ENCODE peak calls at places on chromosomes 11 and 22, in six cellular contexts. One of them, this sample, is unnamed.

GRCh38 chr11:27599217-27599616 is 92.6 kb upstream of the LIN7C start:
- DNase-seq in uterus: no peak
- DNase-seq in upper lobe of right lung: no peak
- DNase-seq in cardiac muscle cell: no peak
- DNase-seq in transverse colon: no peak
- DNase-seq in HCT116: peak
- DNase-seq in this sample: no peak

GRCh38 chr22:30777589-30777988 is 82.9 kb downstream of the OSBP2 start:
- DNase-seq in uterus: no peak
- DNase-seq in upper lobe of right lung: no peak
- DNase-seq in cardiac muscle cell: no peak
- DNase-seq in transverse colon: no peak
- DNase-seq in HCT116: no peak
- DNase-seq in this sample: no peak

GRCh38 chr22:18998998-18999397 is 62.9 kb upstream of the PRODH start:
- DNase-seq in uterus: no peak
- DNase-seq in upper lobe of right lung: no peak
- DNase-seq in cardiac muscle cell: no peak
- DNase-seq in transverse colon: no peak
- DNase-seq in HCT116: no peak
- DNase-seq in this sample: no peak

GRCh38 chr11:14578551-14578956 is 58.4 kb upstream of the PSMA1 start:
- DNase-seq in uterus: no peak
- DNase-seq in upper lobe of right lung: no peak
- DNase-seq in cardiac muscle cell: peak
- DNase-seq in transverse colon: peak
- DNase-seq in HCT116: no peak
- DNase-seq in this sample: no peak

GRCh38 chr11:8339592-8340022 is 75.9 kb upstream of the LMO1 start:
- DNase-seq in uterus: no peak
- DNase-seq in upper lobe of right lung: no peak
- DNase-seq in cardiac muscle cell: no peak
- DNase-seq in transverse colon: no peak
- DNase-seq in HCT116: no peak
- DNase-seq in this sample: no peak

GRCh38 chr11:15893080-15893492 is 463.3 kb downstream of the SOX6 start:
- DNase-seq in uterus: no peak
- DNase-seq in upper lobe of right lung: no peak
- DNase-seq in cardiac muscle cell: peak
- DNase-seq in transverse colon: no peak
- DNase-seq in HCT116: no peak
- DNase-seq in this sample: no peak

GRCh38 chr11:32704261-32704660 is 90.2 kb downstream of the CCDC73 start:
- DNase-seq in uterus: no peak
- DNase-seq in upper lobe of right lung: no peak
- DNase-seq in cardiac muscle cell: no peak
- DNase-seq in transverse colon: no peak
- DNase-seq in HCT116: no peak
- DNase-seq in this sample: no peak

GRCh38 chr11:93039841-93040240 is 70.4 kb downstream of the MTNR1B start:
- DNase-seq in uterus: no peak
- DNase-seq in upper lobe of right lung: no peak
- DNase-seq in cardiac muscle cell: peak
- DNase-seq in transverse colon: no peak
- DNase-seq in HCT116: no peak
- DNase-seq in this sample: no peak

GRCh38 chr11:2537010-2537695 is 92.3 kb downstream of the KCNQ1 start:
- DNase-seq in uterus: no peak
- DNase-seq in upper lobe of right lung: no peak
- DNase-seq in cardiac muscle cell: no peak
- DNase-seq in transverse colon: no peak
- DNase-seq in HCT116: no peak
- DNase-seq in this sample: no peak

GRCh38 chr11:2376751-2377451 is at the start of gene CD81:
- DNase-seq in uterus: peak
- DNase-seq in upper lobe of right lung: peak
- DNase-seq in cardiac muscle cell: peak
- DNase-seq in transverse colon: no peak
- DNase-seq in HCT116: no peak
- DNase-seq in this sample: peak

GRCh38 chr11:96779030-96779429 is 389.2 kb downstream of the JRKL start:
- DNase-seq in uterus: no peak
- DNase-seq in upper lobe of right lung: no peak
- DNase-seq in cardiac muscle cell: no peak
- DNase-seq in transverse colon: no peak
- DNase-seq in HCT116: no peak
- DNase-seq in this sample: no peak

GRCh38 chr22:44608606-44609226 is 93.3 kb upstream of the PRR5 start:
- DNase-seq in uterus: no peak
- DNase-seq in upper lobe of right lung: no peak
- DNase-seq in cardiac muscle cell: no peak
- DNase-seq in transverse colon: no peak
- DNase-seq in HCT116: no peak
- DNase-seq in this sample: no peak

GRCh38 chr22:20153945-20154344 is 3.1 kb upstream of the CCDC188 start:
- DNase-seq in uterus: no peak
- DNase-seq in upper lobe of right lung: no peak
- DNase-seq in cardiac muscle cell: no peak
- DNase-seq in transverse colon: no peak
- DNase-seq in HCT116: no peak
- DNase-seq in this sample: no peak

GRCh38 chr11:76119779-76120178 is 86.5 kb downstream of the WNT11 start:
- DNase-seq in uterus: no peak
- DNase-seq in upper lobe of right lung: no peak
- DNase-seq in cardiac muscle cell: no peak
- DNase-seq in transverse colon: no peak
- DNase-seq in HCT116: no peak
- DNase-seq in this sample: no peak

GRCh38 chr11:44840526-44840925 is 110.2 kb downstream of the TP53I11 start:
- DNase-seq in uterus: no peak
- DNase-seq in upper lobe of right lung: no peak
- DNase-seq in cardiac muscle cell: no peak
- DNase-seq in transverse colon: no peak
- DNase-seq in HCT116: no peak
- DNase-seq in this sample: no peak

GRCh38 chr11:31870609-31871309 is 59.6 kb upstream of the PAX6 start:
- DNase-seq in uterus: no peak
- DNase-seq in upper lobe of right lung: no peak
- DNase-seq in cardiac muscle cell: peak
- DNase-seq in transverse colon: peak
- DNase-seq in HCT116: peak
- DNase-seq in this sample: peak

GRCh38 chr11:116232364-116232801 is 540.4 kb downstream of the BUD13 start:
- DNase-seq in uterus: peak
- DNase-seq in upper lobe of right lung: no peak
- DNase-seq in cardiac muscle cell: no peak
- DNase-seq in transverse colon: peak
- DNase-seq in HCT116: no peak
- DNase-seq in this sample: no peak

GRCh38 chr22:41288245-41288946 is 2.4 kb upstream of the RANGAP1 start:
- DNase-seq in uterus: no peak
- DNase-seq in upper lobe of right lung: no peak
- DNase-seq in cardiac muscle cell: peak
- DNase-seq in transverse colon: peak
- DNase-seq in HCT116: peak
- DNase-seq in this sample: peak

GRCh38 chr11:128210148-128210940 is 377.0 kb downstream of the ETS1 start:
- DNase-seq in uterus: peak
- DNase-seq in upper lobe of right lung: no peak
- DNase-seq in cardiac muscle cell: peak
- DNase-seq in transverse colon: peak
- DNase-seq in HCT116: peak
- DNase-seq in this sample: peak

GRCh38 chr11:76208829-76209670 is 2.7 kb upstream of the WNT11 start:
- DNase-seq in uterus: peak
- DNase-seq in upper lobe of right lung: peak
- DNase-seq in cardiac muscle cell: peak
- DNase-seq in transverse colon: peak
- DNase-seq in HCT116: no peak
- DNase-seq in this sample: peak

GRCh38 chr11:86664930-86665329 is 7.5 kb downstream of the ME3 start:
- DNase-seq in uterus: no peak
- DNase-seq in upper lobe of right lung: no peak
- DNase-seq in cardiac muscle cell: no peak
- DNase-seq in transverse colon: no peak
- DNase-seq in HCT116: no peak
- DNase-seq in this sample: no peak

GRCh38 chr22:37164535-37164887 is 14.8 kb upstream of the IL2RB start:
- DNase-seq in uterus: no peak
- DNase-seq in upper lobe of right lung: no peak
- DNase-seq in cardiac muscle cell: no peak
- DNase-seq in transverse colon: no peak
- DNase-seq in HCT116: no peak
- DNase-seq in this sample: no peak

GRCh38 chr22:37163618-37164534 is 14.2 kb upstream of the IL2RB start:
- DNase-seq in uterus: no peak
- DNase-seq in upper lobe of right lung: no peak
- DNase-seq in cardiac muscle cell: no peak
- DNase-seq in transverse colon: no peak
- DNase-seq in HCT116: no peak
- DNase-seq in this sample: no peak

GRCh38 chr22:37161442-37161841 is 11.7 kb upstream of the IL2RB start:
- DNase-seq in uterus: no peak
- DNase-seq in upper lobe of right lung: no peak
- DNase-seq in cardiac muscle cell: no peak
- DNase-seq in transverse colon: no peak
- DNase-seq in HCT116: peak
- DNase-seq in this sample: no peak

GRCh38 chr22:37163096-37163489 is 13.4 kb upstream of the IL2RB start:
- DNase-seq in uterus: no peak
- DNase-seq in upper lobe of right lung: no peak
- DNase-seq in cardiac muscle cell: no peak
- DNase-seq in transverse colon: no peak
- DNase-seq in HCT116: no peak
- DNase-seq in this sample: no peak

DNA sequence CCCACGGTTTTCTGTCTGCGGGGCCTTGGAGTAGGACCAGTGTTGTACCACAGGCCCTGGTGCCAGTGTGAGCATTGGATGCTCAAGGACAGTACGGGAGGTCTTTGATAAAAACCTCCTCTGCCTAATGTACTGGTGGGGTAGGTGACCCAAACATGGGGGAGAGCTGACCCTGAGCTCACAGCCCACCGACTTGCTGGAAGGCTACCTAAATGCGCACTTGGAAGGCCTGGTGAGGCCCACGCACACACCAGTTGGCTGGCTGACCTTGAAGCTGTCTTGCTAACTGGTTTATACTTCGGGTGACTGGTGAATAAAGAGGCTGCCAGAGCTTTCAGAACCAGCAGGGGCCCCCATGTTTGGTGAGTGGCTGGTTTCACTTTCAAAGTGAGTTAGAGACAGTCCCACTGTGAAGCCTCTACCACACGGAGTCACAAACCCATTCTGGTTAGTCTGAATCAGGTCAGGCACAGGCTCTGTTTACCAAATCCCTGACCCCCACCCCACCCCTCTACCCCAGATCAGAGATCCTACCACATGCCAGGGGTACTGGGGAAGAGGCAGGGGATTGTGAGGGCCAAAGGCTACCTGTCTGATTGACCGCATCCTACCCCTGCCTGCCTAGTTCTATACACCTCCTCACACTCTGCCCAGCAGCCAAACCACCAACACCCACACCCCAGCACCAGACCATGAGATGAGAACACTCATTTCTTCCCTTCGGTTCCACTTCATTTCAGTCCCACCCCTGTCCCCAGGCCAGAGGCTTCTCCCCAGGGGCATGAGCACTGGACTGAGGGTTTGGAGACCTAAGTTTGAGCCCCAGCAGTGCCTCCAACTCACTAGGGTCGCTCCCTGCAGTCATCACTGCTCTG is 12.7 kb upstream of the IL2RB start:
- DNase-seq in uterus: no peak
- DNase-seq in upper lobe of right lung: no peak
- DNase-seq in cardiac muscle cell: no peak
- DNase-seq in transverse colon: peak
- DNase-seq in HCT116: no peak
- DNase-seq in this sample: no peak
- H3K27ac ChIP-seq in uterus: no peak
- H3K27ac ChIP-seq in upper lobe of right lung: peak
- H3K27ac ChIP-seq in cardiac muscle cell: no peak
- H3K27ac ChIP-seq in transverse colon: peak
- H3K27ac ChIP-seq in HCT116: no peak
- H3K27ac ChIP-seq in this sample: no peak

GRCh38 chr22:17542452-17542851 is 20.8 kb upstream of the SLC25A18 start:
- DNase-seq in uterus: no peak
- DNase-seq in upper lobe of right lung: no peak
- DNase-seq in cardiac muscle cell: no peak
- DNase-seq in transverse colon: no peak
- DNase-seq in HCT116: no peak
- DNase-seq in this sample: no peak

GRCh38 chr22:17537155-17537554 is 26.1 kb upstream of the SLC25A18 start:
- DNase-seq in uterus: no peak
- DNase-seq in upper lobe of right lung: no peak
- DNase-seq in cardiac muscle cell: no peak
- DNase-seq in transverse colon: no peak
- DNase-seq in HCT116: no peak
- DNase-seq in this sample: no peak

GRCh38 chr22:17536269-17536668 is 27.0 kb upstream of the SLC25A18 start:
- DNase-seq in uterus: no peak
- DNase-seq in upper lobe of right lung: no peak
- DNase-seq in cardiac muscle cell: peak
- DNase-seq in transverse colon: no peak
- DNase-seq in HCT116: no peak
- DNase-seq in this sample: no peak

GRCh38 chr22:17541476-17541875 is 21.8 kb upstream of the SLC25A18 start:
- DNase-seq in uterus: no peak
- DNase-seq in upper lobe of right lung: no peak
- DNase-seq in cardiac muscle cell: no peak
- DNase-seq in transverse colon: no peak
- DNase-seq in HCT116: no peak
- DNase-seq in this sample: no peak

GRCh38 chr22:17540481-17540880 is 22.8 kb upstream of the SLC25A18 start:
- DNase-seq in uterus: no peak
- DNase-seq in upper lobe of right lung: no peak
- DNase-seq in cardiac muscle cell: no peak
- DNase-seq in transverse colon: no peak
- DNase-seq in HCT116: no peak
- DNase-seq in this sample: no peak
- TF ChIP-seq CTCF in uterus: no peak
- TF ChIP-seq CTCF in upper lobe of right lung: peak
- TF ChIP-seq CTCF in cardiac muscle cell: no peak
- TF ChIP-seq CTCF in transverse colon: no peak
- TF ChIP-seq CTCF in HCT116: peak
- TF ChIP-seq CTCF in this sample: no peak

DNA sequence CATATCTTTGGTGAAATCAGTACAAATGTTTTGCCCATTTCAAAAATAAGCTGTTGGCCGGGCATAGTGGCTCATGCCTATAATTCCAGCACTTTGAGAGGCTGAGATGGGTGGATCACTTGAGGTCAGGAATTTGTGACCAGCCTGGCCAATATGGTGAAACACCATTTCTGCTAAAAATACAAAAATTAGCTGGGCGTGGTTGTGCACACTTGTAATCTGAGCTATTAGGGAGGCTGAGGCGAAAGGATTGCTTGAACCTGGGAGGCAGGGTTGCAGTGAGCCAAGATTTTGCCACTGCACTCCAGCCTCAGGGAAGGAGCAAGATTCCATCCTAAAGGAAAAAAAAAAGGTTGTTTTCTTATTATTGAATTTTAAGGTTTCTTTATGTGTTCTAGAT is 136.0 kb downstream of the SWAP70 start:
- DNase-seq in uterus: no peak
- DNase-seq in upper lobe of right lung: no peak
- DNase-seq in cardiac muscle cell: no peak
- DNase-seq in transverse colon: no peak
- DNase-seq in HCT116: no peak
- DNase-seq in this sample: no peak
- H3K27ac ChIP-seq in uterus: no peak
- H3K27ac ChIP-seq in upper lobe of right lung: no peak
- H3K27ac ChIP-seq in cardiac muscle cell: no peak
- H3K27ac ChIP-seq in transverse colon: no peak
- H3K27ac ChIP-seq in HCT116: no peak
- H3K27ac ChIP-seq in this sample: peak

GRCh38 chr11:121321614-121322243 is 29.2 kb downstream of the SC5D start:
- DNase-seq in uterus: no peak
- DNase-seq in upper lobe of right lung: no peak
- DNase-seq in cardiac muscle cell: peak
- DNase-seq in transverse colon: peak
- DNase-seq in HCT116: peak
- DNase-seq in this sample: peak
- TF ChIP-seq CTCF in uterus: no peak
- TF ChIP-seq CTCF in upper lobe of right lung: peak
- TF ChIP-seq CTCF in cardiac muscle cell: peak
- TF ChIP-seq CTCF in transverse colon: peak
- TF ChIP-seq CTCF in HCT116: peak
- TF ChIP-seq CTCF in this sample: no peak

This sample was measured in RWPE1.